ENCODE peak calls at places on chromosomes 1 and 21, in eight cellular contexts. One of them, this sample, is unnamed.

GRCh38 chr21:46083271-46084040 is 14.5 kb upstream of the COL6A2 start:
- DNase-seq in activated T-cell treated with anti-CD3 and anti-CD28 coated beads for 24 hours: no peak
- DNase-seq in T-helper 1 cell: no peak
- DNase-seq in MM.1S: no peak
- DNase-seq in adrenal gland: no peak
- DNase-seq in HT1080: no peak
- DNase-seq in adipocyte: peak; percentile 64
- DNase-seq in HT-29: no peak
- DNase-seq in this sample: peak; percentile 49

GRCh38 chr1:117188268-117189108 is 22.2 kb downstream of the VTCN1 start:
- DNase-seq in activated T-cell treated with anti-CD3 and anti-CD28 coated beads for 24 hours: no peak
- DNase-seq in T-helper 1 cell: no peak
- DNase-seq in MM.1S: no peak
- DNase-seq in adrenal gland: no peak
- DNase-seq in HT1080: no peak
- DNase-seq in adipocyte: peak; percentile 45
- DNase-seq in HT-29: no peak
- DNase-seq in this sample: peak; percentile 44

GRCh38 chr1:103211073-103211472 is 102.8 kb upstream of the COL11A1 start:
- DNase-seq in activated T-cell treated with anti-CD3 and anti-CD28 coated beads for 24 hours: no peak
- DNase-seq in T-helper 1 cell: no peak
- DNase-seq in MM.1S: no peak
- DNase-seq in adrenal gland: no peak
- DNase-seq in HT1080: no peak
- DNase-seq in adipocyte: peak; percentile 61
- DNase-seq in HT-29: no peak
- DNase-seq in this sample: peak; percentile 59

GRCh38 chr1:3351300-3352083 is 103.0 kb upstream of the ARHGEF16 start:
- DNase-seq in activated T-cell treated with anti-CD3 and anti-CD28 coated beads for 24 hours: no peak
- DNase-seq in T-helper 1 cell: no peak
- DNase-seq in MM.1S: no peak
- DNase-seq in adrenal gland: no peak
- DNase-seq in HT1080: no peak
- DNase-seq in adipocyte: no peak
- DNase-seq in HT-29: no peak
- DNase-seq in this sample: no peak

GRCh38 chr1:63690966-63691365 is 82.9 kb upstream of the ROR1 start:
- DNase-seq in activated T-cell treated with anti-CD3 and anti-CD28 coated beads for 24 hours: no peak
- DNase-seq in T-helper 1 cell: no peak
- DNase-seq in MM.1S: no peak
- DNase-seq in adrenal gland: no peak
- DNase-seq in HT1080: no peak
- DNase-seq in adipocyte: no peak
- DNase-seq in HT-29: no peak
- DNase-seq in this sample: no peak

GRCh38 chr1:156815307-156815826 is 1.3 kb downstream of the SH2D2A start:
- DNase-seq in activated T-cell treated with anti-CD3 and anti-CD28 coated beads for 24 hours: no peak
- DNase-seq in T-helper 1 cell: no peak
- DNase-seq in MM.1S: no peak
- DNase-seq in adrenal gland: no peak
- DNase-seq in HT1080: peak; percentile 81
- DNase-seq in adipocyte: peak; percentile 76
- DNase-seq in HT-29: peak; percentile 30
- DNase-seq in this sample: peak; percentile 89

GRCh38 chr1:163258181-163258580 is 55.5 kb upstream of the RGS5 start:
- DNase-seq in activated T-cell treated with anti-CD3 and anti-CD28 coated beads for 24 hours: no peak
- DNase-seq in T-helper 1 cell: no peak
- DNase-seq in MM.1S: no peak
- DNase-seq in adrenal gland: no peak
- DNase-seq in HT1080: no peak
- DNase-seq in adipocyte: peak; percentile 24
- DNase-seq in HT-29: no peak
- DNase-seq in this sample: peak; percentile 67

GRCh38 chr21:26844258-26845065 is 747 bp downstream of the ADAMTS1 start:
- DNase-seq in activated T-cell treated with anti-CD3 and anti-CD28 coated beads for 24 hours: no peak
- DNase-seq in T-helper 1 cell: no peak
- DNase-seq in MM.1S: peak; percentile 45
- DNase-seq in adrenal gland: peak; percentile 59
- DNase-seq in HT1080: no peak
- DNase-seq in adipocyte: peak; percentile 74
- DNase-seq in HT-29: no peak
- DNase-seq in this sample: peak; percentile 50

GRCh38 chr1:29380532-29380931 is 144.2 kb downstream of the PTPRU start:
- DNase-seq in activated T-cell treated with anti-CD3 and anti-CD28 coated beads for 24 hours: no peak
- DNase-seq in T-helper 1 cell: no peak
- DNase-seq in MM.1S: no peak
- DNase-seq in adrenal gland: no peak
- DNase-seq in HT1080: peak; percentile 89
- DNase-seq in adipocyte: no peak
- DNase-seq in HT-29: no peak
- DNase-seq in this sample: no peak

GRCh38 chr1:228216371-228217320 is 8.8 kb downstream of the OBSCN start:
- DNase-seq in activated T-cell treated with anti-CD3 and anti-CD28 coated beads for 24 hours: no peak
- DNase-seq in T-helper 1 cell: no peak
- DNase-seq in MM.1S: no peak
- DNase-seq in adrenal gland: no peak
- DNase-seq in HT1080: no peak
- DNase-seq in adipocyte: no peak
- DNase-seq in HT-29: no peak
- DNase-seq in this sample: no peak

This sample was measured in EH.